ENCODE peak calls at places on chromosomes 16 and 17, in four cellular contexts. Z, M, G and L are unnamed samples.

GRCh38 chr16:80347900-80348299 is 192.9 kb upstream of the DYNLRB2 start:
- DNase-seq in Z (peak), M (no peak), G (no peak), L (no peak)

GRCh38 chr16:3127745-3128144 is 7.1 kb upstream of the ZNF213 start:
- DNase-seq in Z (no peak), M (no peak), G (no peak), L (no peak)

GRCh38 chr16:30417447-30418349 is 10.3 kb downstream of the ZNF771 start:
- DNase-seq in Z (peak), M (peak), G (peak), L (peak)

GRCh38 chr16:2663553-2664521 is 18.5 kb upstream of the KCTD5 start:
- DNase-seq in Z (no peak), M (no peak), G (no peak), L (no peak)

GRCh38 chr16:70589998-70590471 is 56.3 kb upstream of the IL34 start:
- DNase-seq in Z (no peak), M (peak), G (no peak), L (no peak)

GRCh38 chr16:72241930-72242329 is 70.0 kb upstream of the PMFBP1 start:
- DNase-seq in Z (no peak), M (peak), G (no peak), L (no peak)

GRCh38 chr17:42118545-42118944 is 2.6 kb downstream of the KAT2A start:
- DNase-seq in Z (no peak), M (no peak), G (no peak), L (no peak)

GRCh38 chr17:58002154-58002553 is 4.9 kb downstream of the SRSF1 start:
- DNase-seq in Z (no peak), M (no peak), G (no peak), L (no peak)

GRCh38 chr16:11686713-11687112 is 18.5 kb downstream of the SNN start:
- DNase-seq in Z (no peak), M (no peak), G (no peak), L (no peak)

GRCh38 chr17:46929413-46929812 is 6.5 kb downstream of the GOSR2 start:
- DNase-seq in Z (no peak), M (peak), G (no peak), L (no peak)

GRCh38 chr16:19860146-19861030 is 24.3 kb downstream of the GPRC5B start:
- DNase-seq in Z (no peak), M (peak), G (no peak), L (no peak)

GRCh38 chr17:76240461-76241204 is at the start of gene RNF157:
- DNase-seq in Z (peak), M (peak), G (no peak), L (no peak)

GRCh38 chr16:26787924-26788323 is 278.8 kb upstream of the C16orf82 start:
- DNase-seq in Z (peak), M (no peak), G (no peak), L (no peak)

GRCh38 chr16:66894948-66895696 is 14.8 kb downstream of the PDP2 start:
- DNase-seq in Z (peak), M (peak), G (no peak), L (no peak)
- TF ChIP-seq CTCF in Z (peak), M (peak), G (peak), L (peak)

DNA sequence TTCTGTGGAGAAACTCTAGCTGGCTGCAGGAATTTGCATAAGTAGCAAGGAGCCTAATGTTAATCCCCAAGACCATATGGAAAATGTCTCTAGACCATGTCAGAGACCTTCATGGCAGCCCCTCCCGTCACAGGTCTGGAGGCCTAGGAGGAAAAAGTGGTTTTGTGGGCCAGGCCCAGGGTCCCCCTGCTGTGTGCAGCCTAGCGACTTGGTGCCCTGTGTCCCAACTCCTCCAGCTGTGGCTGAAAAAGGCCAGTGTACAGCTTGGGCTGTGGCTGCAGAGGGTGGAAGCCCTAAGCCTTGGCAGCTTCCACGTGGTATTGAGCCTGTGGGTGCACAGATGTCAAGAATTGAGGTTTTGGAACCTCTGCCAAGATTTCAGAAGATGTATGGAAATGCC is 306.9 kb upstream of the CA10 start:
- DNase-seq in Z (no peak), M (no peak), G (no peak), L (no peak)
- TF ChIP-seq CTCF in Z (no peak), M (no peak), G (no peak), L (no peak)

DNA sequence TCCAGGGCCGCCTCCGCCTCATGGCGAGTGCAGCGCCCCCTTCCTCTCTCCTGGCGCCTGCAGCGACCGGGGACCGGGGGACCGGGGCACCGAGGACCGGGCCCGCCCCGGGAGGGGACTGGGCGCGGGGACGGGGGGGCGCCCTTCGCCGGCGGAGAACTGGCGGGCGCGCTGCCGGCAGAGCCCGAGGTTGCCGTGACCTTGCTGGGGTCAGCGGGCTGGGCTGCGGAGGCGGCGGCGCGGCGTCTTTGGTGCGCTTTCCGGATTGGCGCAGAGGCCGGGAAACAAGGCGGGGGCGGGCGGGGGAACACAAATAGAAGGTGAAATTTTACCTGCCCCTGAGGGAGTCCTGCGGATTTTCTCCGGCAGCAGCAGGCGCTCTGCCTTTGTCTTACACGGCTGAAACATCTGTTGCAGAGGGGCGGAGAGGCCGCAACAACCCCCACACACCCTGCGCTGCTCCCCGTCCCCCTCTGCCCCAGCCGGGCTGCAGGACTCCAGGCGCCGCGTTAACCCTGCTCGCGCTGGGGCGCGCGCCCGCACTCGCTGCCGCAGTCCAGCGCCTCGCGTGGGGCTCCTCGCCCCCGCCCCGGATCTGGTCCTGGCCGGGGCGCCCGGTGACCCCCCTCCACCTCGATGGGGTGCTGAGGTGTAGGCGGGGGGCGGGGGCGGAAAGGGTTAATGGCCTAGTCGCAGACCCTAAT is 53.5 kb downstream of the SREBF1 start:
- DNase-seq in Z (peak), M (no peak), G (no peak), L (no peak)
- TF ChIP-seq CTCF in Z (peak), M (peak), G (no peak), L (peak)

GRCh38 chr17:37438141-37438540 is 31.5 kb downstream of the TADA2A start:
- DNase-seq in Z (no peak), M (no peak), G (no peak), L (no peak)
- TF ChIP-seq CTCF in Z (peak), M (peak), G (no peak), L (peak)

DNA sequence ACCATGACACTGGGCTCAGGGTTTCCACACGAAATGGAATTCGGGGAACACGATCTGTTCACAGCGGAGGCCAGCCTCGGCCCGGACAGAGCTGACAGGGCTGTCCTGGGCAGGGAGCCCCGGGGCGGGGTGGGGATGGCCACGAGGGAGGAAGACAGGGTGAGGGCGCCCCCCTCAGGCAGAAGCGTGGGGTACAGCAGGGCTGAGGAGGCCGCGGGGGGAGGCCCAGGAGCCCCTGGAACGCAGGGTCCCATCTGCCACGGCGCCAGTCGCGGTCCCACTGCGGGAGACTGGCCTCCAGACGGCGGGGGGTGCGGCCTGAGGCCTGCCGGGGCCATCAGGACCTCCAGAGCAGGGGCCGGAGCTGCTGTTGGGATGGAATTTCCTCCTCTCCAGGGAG is 75.9 kb downstream of the LMF1 start:
- DNase-seq in Z (no peak), M (no peak), G (no peak), L (no peak)
- TF ChIP-seq CTCF in Z (no peak), M (no peak), G (no peak), L (peak)

DNA sequence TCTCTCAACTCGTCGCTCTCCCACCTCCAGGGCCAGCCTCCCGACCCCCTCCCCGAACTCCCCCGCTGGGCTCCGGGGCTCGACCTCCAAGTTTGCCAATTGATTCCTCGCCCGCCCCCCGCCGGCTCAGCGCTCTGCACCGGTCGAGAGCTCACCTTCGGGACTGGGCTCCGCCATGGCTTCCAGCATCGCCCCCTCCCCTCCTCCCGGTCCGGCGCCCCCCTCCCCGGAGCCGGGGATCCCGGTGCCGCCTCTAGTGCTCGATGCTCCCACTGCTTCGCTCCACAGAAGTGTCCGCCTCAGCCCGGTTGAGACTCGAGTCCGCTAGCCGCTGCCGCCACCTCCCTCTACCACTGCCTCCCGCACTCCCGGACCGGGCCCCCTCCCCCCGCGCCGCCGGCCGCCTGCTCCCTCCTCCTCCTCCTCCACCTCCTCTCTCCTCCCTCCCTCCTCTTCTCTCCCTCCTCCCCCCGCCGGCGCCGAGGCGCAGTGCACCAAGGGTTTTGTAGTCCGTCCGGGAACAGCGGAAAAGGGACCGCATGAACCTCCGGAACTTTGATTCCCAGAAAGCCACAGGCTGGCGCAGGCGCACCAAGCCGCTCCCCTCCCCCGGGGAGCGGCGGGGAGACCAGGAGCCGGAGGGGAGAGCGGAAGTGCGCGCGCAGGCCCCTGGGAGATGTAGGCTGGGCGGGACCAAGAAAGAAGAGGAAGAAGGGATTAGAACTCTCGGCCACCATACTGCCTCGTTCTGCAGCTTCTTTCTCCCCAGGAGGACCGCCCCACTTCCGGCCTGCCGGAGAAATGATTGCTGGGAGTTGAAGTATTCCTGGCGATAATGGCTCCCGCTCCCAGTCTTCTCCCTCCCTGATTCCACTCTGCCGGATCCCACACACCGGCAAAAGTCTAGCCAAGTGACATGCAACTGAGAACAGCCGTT is at the start of gene PHF23:
- DNase-seq in Z (peak), M (peak), G (peak), L (peak)
- TF ChIP-seq CTCF in Z (no peak), M (no peak), G (no peak), L (peak)

GRCh38 chr16:9541723-9542122 is 450.3 kb downstream of the HAPSTR1 start:
- DNase-seq in Z (no peak), M (no peak), G (no peak), L (no peak)
- TF ChIP-seq CTCF in Z (no peak), M (no peak), G (no peak), L (no peak)

DNA sequence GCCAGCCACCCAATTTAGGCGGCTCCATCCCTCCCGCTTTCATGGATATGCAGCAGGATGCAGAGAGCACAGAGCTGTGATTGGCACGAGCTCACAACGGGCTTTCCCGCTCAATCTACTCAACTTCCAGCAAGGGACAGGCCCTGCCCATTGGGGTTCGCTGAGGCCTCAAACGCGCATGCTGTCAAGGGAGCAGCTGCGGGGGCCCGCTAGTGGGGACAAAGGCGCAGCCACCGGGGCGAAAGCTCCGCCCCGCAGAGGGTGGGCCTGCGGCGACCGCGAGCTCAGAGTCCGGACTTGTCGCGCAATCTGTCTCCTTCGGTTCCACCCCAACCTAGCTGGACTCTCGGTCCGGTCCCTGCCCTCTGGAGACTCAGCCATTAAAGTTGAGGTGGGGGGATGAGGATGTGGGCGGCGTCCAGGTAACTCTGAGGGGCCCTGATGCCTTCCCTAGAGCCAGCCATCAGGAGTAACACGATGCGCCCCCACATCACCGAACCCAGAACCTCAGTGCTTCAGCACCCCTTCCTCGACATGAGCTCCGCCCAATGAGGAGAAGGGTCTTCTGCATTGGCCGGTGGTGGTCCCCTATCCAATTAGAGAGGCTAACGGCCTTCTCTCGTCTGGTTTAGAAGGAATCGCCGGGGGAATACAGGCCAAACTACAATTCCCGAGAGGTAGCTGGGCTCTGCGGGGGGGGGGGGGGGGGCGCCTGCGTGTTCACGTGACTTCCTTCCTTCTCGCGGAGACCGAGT is 489 bp upstream of the NFATC3 start:
- DNase-seq in Z (peak), M (peak), G (peak), L (no peak)
- TF ChIP-seq CTCF in Z (peak), M (peak), G (no peak), L (no peak)

DNA sequence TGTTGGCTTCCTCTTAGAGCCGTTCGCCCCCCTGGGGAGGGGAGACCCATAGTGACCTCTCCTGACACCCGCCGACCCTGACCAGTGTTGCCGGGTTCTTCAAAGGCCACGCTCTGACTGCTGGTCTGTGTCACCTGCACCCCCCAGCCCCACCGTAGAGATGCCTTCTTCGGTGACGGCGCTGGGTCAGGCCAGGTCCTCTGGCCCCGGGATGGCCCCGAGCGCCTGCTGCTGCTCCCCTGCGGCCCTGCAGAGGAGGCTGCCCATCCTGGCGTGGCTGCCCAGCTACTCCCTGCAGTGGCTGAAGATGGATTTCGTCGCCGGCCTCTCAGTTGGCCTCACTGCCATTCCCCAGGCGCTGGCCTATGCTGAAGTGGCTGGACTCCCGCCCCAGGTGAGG is 1.2 kb downstream of the SLC26A11 start:
- DNase-seq in Z (no peak), M (no peak), G (no peak), L (no peak)
- TF ChIP-seq CTCF in Z (no peak), M (no peak), G (no peak), L (no peak)

GRCh38 chr17:40035162-40035559 is 19.0 kb downstream of the MED24 start:
- DNase-seq in Z (no peak), M (peak), G (no peak), L (no peak)
- TF ChIP-seq CTCF in Z (peak), M (peak), G (no peak), L (peak)